ENCODE peak calls at places on chromosomes 5 and 9, in four cellular contexts. D is fibroblast of lung, X is cardiac muscle cell, L is heart left ventricle. Q is an unnamed sample.
A peak's percentile ranks its signal among the peaks of the same experiment; 100 is the strongest.

GRCh38 chr5:142472306-142472951 is 147.6 kb upstream of the SPRY4 start:
- DNase-seq in D (peak; percentile 95), X (no peak), L (no peak), Q (no peak)

GRCh38 chr5:154467655-154468354 is 10.2 kb downstream of the HAND1 start:
- DNase-seq in D (peak; percentile 41), X (peak; percentile 88), L (peak; percentile 81), Q (peak; percentile 87)

GRCh38 chr5:96146675-96147074 is 185.0 kb upstream of the ELL2 start:
- DNase-seq in D (peak; percentile 78), X (no peak), L (no peak), Q (no peak)

GRCh38 chr9:70578720-70579119 is 164.3 kb upstream of the KLF9 start:
- DNase-seq in D (no peak), X (no peak), L (no peak), Q (peak; percentile 42)

GRCh38 chr5:142150431-142150830 is 41.9 kb downstream of the NDFIP1 start:
- DNase-seq in D (no peak), X (no peak), L (no peak), Q (no peak)

GRCh38 chr9:133703571-133704399 is 34.4 kb downstream of the SARDH start:
- DNase-seq in D (no peak), X (no peak), L (peak; percentile 13), Q (no peak)

GRCh38 chr9:4970970-4971641 is 14.0 kb upstream of the JAK2 start:
- DNase-seq in D (no peak), X (no peak), L (no peak), Q (no peak)

GRCh38 chr5:150114102-150114641 is 27.8 kb upstream of the CSF1R start:
- DNase-seq in D (no peak), X (no peak), L (no peak), Q (no peak)

GRCh38 chr9:121852241-121852640 is 200.8 kb downstream of the DAB2IP start:
- DNase-seq in D (no peak), X (no peak), L (no peak), Q (no peak)

GRCh38 chr9:118882674-118883073 is 486.6 kb downstream of the BRINP1 start:
- DNase-seq in D (peak; percentile 86), X (no peak), L (no peak), Q (no peak)

GRCh38 chr5:143235423-143235822 is 168.1 kb downstream of the NR3C1 start:
- DNase-seq in D (peak; percentile 83), X (no peak), L (no peak), Q (no peak)

GRCh38 chr5:68134669-68135313 is 80.8 kb upstream of the PIK3R1 start:
- DNase-seq in D (no peak), X (no peak), L (no peak), Q (no peak)

GRCh38 chr5:87191645-87192044 is 76.0 kb upstream of the RASA1 start:
- DNase-seq in D (no peak), X (no peak), L (no peak), Q (no peak)

GRCh38 chr5:136190904-136191303 is 2.1 kb downstream of the SMIM32 start:
- DNase-seq in D (no peak), X (no peak), L (no peak), Q (no peak)

GRCh38 chr9:115640887-115641286 is 512.7 kb upstream of the PAPPA start:
- DNase-seq in D (peak; percentile 94), X (no peak), L (no peak), Q (no peak)

GRCh38 chr5:6721442-6721841 is 8.2 kb downstream of the TENT4A start:
- DNase-seq in D (no peak), X (no peak), L (peak; percentile 54), Q (no peak)

GRCh38 chr5:82259172-82259800 is 18.9 kb downstream of the RPS23 start:
- DNase-seq in D (peak; percentile 26), X (peak; percentile 21), L (no peak), Q (no peak)

GRCh38 chr5:141495456-141495811 is 6.6 kb downstream of the PCDHGC5 start:
- DNase-seq in D (no peak), X (no peak), L (no peak), Q (no peak)

GRCh38 chr9:35903049-35903448 is 3.0 kb upstream of the HRCT1 start:
- DNase-seq in D (peak; percentile 54), X (peak; percentile 69), L (no peak), Q (no peak)

GRCh38 chr9:86202338-86202882 is 57.0 kb downstream of the C9orf153 start:
- DNase-seq in D (peak; percentile 40), X (peak; percentile 56), L (no peak), Q (no peak)

GRCh38 chr9:137397675-137398423 is 25.1 kb downstream of the EXD3 start:
- DNase-seq in D (no peak), X (no peak), L (no peak), Q (no peak)

GRCh38 chr5:104800440-104801048 is 1238.0 kb upstream of the NUDT12 start:
- DNase-seq in D (no peak), X (peak; percentile 11), L (no peak), Q (no peak)
- TF ChIP-seq CTCF in D (no peak), X (no peak), L (no peak), Q (peak; percentile 20)

DNA sequence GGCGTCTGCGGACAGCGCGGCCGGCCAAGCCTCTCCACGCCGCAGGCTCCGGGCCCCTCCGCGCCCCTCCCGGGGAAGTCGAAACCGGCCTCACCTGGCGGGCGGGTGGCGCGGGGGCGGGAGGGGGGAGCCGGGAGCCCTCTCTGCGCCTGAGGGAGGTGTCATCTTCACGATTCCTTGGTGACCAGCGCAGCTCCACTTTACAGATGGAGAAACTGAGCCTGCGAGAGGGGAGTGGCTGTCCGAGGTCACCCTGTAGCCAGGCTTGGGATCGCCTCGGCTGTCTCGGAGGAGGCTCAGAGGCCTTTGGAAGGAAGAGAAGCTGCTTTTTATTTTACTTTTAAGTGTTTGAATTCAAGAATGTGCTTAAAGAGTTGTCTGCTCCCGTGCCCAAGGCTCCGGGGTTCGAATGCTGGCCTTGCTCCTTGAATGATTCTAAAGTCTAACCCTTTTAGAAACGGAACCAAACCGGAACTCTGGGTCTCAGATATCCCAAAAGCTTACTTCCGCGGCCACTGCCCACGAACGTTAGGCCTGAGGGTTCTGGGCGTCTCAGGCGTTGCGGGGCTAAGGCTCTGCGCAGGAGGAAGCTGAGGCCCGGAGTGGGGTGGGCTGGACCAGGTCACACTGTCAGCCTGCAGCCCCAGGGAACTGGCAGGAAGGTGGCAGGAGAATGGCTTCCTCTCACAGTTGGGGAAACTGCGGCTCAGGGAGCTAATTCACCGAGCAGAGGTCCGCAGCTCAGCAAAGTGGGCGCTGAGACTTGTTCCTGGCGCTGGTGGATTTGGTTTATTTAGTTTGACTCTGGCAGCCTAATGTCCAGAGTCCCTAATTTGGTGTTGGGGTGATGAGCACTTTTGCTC is 827 bp downstream of the SUSD3 start:
- DNase-seq in D (no peak), X (no peak), L (no peak), Q (no peak)
- H3K27ac ChIP-seq in D (no peak overlapping the region), X (no peak overlapping the region), L (no peak overlapping the region), Q (no peak overlapping the region)

DNA sequence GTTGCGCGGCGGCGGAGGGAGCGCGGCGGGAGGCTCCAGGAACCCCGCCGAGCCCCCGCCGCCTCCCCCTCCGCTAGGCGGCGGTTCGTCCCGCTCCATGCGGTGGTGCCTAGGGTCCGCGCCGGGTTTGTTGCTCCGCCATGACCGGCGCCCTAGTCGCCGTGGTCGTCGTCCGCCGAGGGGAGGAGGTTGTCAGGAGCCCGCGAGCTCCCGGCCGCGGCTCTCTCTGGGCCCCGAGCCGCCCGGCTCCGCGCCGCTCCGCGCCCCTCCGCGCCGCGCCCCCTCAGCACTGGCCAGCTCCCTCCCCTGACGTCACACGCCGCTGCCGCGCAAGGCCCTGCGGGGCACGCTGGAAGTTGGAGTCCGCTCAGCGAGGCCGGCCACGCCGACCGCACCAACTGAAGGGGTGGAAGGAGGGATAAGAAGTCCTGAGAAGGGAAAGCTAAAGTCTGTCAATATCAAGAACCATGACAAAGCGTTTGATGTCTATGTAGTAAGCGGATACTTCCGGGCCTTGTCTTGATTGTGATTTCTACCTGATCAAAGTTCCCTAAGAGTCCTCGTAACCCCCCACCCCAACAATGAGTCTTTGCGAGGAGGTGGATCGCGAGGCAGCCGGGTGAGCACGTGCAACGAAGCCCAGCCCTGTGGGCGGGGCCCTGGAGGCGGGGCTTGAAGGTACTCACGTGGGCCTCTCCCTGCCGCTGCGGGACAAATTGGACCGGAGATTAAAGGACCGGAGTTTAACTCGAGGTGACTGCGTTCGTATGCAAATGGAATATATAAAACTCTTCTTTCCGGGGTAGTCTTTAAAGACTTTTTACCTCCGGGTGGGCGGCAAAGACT is at the start of gene NR6A1:
- DNase-seq in D (peak; percentile 95), X (peak; percentile 98), L (peak; percentile 98), Q (peak; percentile 97)
- TF ChIP-seq CTCF in D (peak; percentile 7), X (no peak), L (peak; percentile 31), Q (peak; percentile 30)

DNA sequence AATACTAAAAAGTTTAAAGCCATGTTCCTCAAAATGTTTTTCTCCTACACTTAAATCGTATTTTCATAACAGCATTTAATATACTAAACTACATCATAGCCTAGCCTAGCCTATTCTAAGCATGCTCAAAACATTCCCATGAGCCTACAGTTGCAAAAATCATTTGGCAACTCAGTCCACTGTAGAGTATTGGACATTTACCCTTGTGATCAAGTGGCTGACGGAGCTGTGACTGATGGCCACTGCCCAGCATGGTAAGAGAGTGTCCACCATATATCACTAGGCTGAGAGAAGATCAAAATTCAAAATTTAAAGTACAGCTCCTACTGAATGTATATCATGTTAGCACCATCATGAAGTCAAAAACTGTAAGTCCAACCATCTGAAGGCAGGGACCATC is 30.9 kb downstream of the SEMA5A start:
- DNase-seq in D (no peak), X (peak; percentile 34), L (peak; percentile 31), Q (no peak)
- H3K27ac ChIP-seq in D (no peak overlapping the region), X (peak overlapping the region; percentile 22), L (peak overlapping the region; percentile 62), Q (no peak overlapping the region)

GRCh38 chr5:78760411-78761169 is 112.0 kb upstream of the LHFPL2 start:
- DNase-seq in D (no peak), X (no peak), L (no peak), Q (no peak)
- TF ChIP-seq CTCF in D (no peak), X (no peak), L (no peak), Q (no peak)

Q was measured in adrenal gland.